ENCODE peak calls at places on chromosome 11, in nine cellular contexts. Y is neuronal stem cell, A is lung, T is tibial artery, R is ovary, C is endothelial cell of umbilical vein, Q is endodermal cell, F is HCT116, J is GM23248. H is an unnamed sample. For H3K27me3 and H3K36me3, the result is how much of the 10 kb centered on the place peaks cover.

GRCh38 chr11:97683733-97684132 is 1293.9 kb downstream of the JRKL start:
- DNase-seq in T (no peak), A (no peak), C (no peak), R (no peak), J (no peak), Q (peak), F (no peak), Y (no peak), H (peak)

GRCh38 chr11:355581-356458 is 13.5 kb upstream of the B4GALNT4 start:
- DNase-seq in J (peak), R (peak), T (peak), A (peak), F (peak), C (peak), Y (peak), Q (peak), H (peak)

GRCh38 chr11:120344302-120345004 is 8.2 kb downstream of the ARHGEF12 start:
- DNase-seq in F (peak), R (no peak), J (peak), T (no peak), Q (no peak), Y (no peak), A (no peak), C (no peak), H (no peak)

GRCh38 chr11:71446942-71447688 is 1.1 kb downstream of the DHCR7 start:
- DNase-seq in Y (no peak), Q (no peak), C (peak), A (peak), J (peak), T (peak), F (no peak), R (no peak), H (peak)

GRCh38 chr11:69442012-69442806 is 39.3 kb upstream of the LINC01488 start:
- DNase-seq in R (no peak), Q (peak), F (no peak), T (peak), J (peak), Y (no peak), A (no peak), C (no peak), H (no peak)

GRCh38 chr11:58301576-58301975 is 33.5 kb upstream of the OR10W1 start:
- DNase-seq in C (no peak), Y (no peak), F (no peak), R (no peak), A (no peak), T (no peak), Q (no peak), J (peak), H (no peak)

GRCh38 chr11:86999859-87000753 is 37.6 kb upstream of the TMEM135 start:
- DNase-seq in T (no peak), R (no peak), A (peak), Q (peak), C (peak), Y (no peak), F (no peak), J (peak), H (no peak)

GRCh38 chr11:17588166-17588565 is 41.1 kb downstream of the OTOG start:
- DNase-seq in A (no peak), R (no peak), T (no peak), C (no peak), F (no peak), Q (peak), Y (no peak), J (no peak), H (no peak)

GRCh38 chr11:117837070-117837776 is 12.7 kb upstream of the FXYD2 start:
- DNase-seq in F (no peak), Y (no peak), J (no peak), A (no peak), C (no peak), Q (peak), R (no peak), T (peak), H (no peak)

GRCh38 chr11:120239713-120240640 is at the start of gene POU2F3:
- DNase-seq in C (no peak), F (no peak), R (no peak), Q (peak), A (no peak), J (no peak), T (no peak), Y (no peak), H (no peak)

DNA sequence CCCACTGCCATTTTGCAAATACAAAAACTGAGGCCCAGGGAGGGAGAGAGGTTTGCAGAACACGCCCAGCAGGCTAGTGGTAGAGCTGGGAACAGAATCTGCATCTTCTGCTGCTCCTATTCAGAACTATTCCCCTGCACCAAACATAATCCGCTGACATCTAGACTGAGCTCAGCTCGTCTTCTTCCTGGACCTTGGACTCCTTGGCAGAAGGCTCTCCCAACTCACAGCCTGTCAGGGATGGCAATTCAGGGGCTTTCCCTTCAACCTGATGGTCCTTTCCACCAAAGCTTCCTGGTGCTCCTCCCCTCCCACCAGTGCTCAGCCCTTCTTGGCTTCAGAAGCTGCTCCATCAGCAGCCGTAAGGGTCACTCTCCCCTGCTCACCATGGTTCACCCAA is 9.5 kb upstream of the NPAS4 start:
- DNase-seq in F (no peak), R (no peak), C (no peak), Y (no peak), T (no peak), A (no peak), Q (no peak), J (no peak), H (no peak)
- H3K27me3 ChIP-seq in F (under half), R (under half), C (under half), Y (under half), T (under half), A (under half), Q (under half), J (under half), H (under half)

GRCh38 chr11:47271961-47272661 is 2.2 kb downstream of the MADD start:
- DNase-seq in C (no peak), Y (no peak), J (no peak), F (no peak), T (no peak), Q (no peak), R (no peak), A (no peak), H (no peak)
- H3K4me3 ChIP-seq in C (no peak), Y (no peak), J (no peak), F (no peak), T (no peak), Q (peak), R (no peak), A (no peak), H (no peak)

DNA sequence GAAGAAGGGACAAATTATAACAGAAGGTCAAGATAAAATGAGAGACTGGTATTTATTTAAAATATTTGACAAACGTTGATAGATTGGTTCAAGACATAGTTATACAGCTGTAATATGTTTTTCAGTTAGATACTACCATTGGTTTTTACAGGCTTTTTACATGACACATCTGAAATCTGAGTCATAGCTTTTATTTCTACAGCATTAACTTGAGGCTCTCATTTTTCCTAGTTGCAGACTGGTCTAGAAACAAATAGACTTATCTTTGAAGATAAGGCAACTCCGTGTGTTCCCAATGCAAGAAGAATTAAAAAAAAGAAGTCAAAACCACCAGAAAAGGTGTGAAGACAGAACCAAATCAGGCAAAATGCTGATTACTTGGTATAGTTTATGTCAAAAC is 31.3 kb downstream of the CEP57 start:
- DNase-seq in C (no peak), F (no peak), Q (no peak), T (no peak), Y (no peak), A (no peak), R (no peak), J (peak), H (no peak)
- H3K36me3 ChIP-seq in C (under half), F (under half), Q (half or more), T (under half), Y (half or more), A (under half), R (under half), J (under half), H (under half)

GRCh38 chr11:83540112-83540675 is 254.0 kb upstream of the CCDC90B start:
- DNase-seq in C (no peak), A (no peak), J (peak), T (no peak), Q (peak), F (no peak), R (no peak), Y (no peak), H (no peak)
- H3K27me3 ChIP-seq in C (under half), A (under half), J (under half), T (under half), Q (under half), F (half or more), R (under half), Y (under half), H (under half)

GRCh38 chr11:62851807-62852522 is 12.6 kb upstream of the WDR74 start:
- DNase-seq in C (no peak), Y (no peak), R (no peak), A (no peak), J (no peak), T (no peak), F (no peak), Q (no peak), H (no peak)

GRCh38 chr11:62852523-62853188 is 13.3 kb upstream of the WDR74 start:
- DNase-seq in Q (no peak), A (no peak), J (no peak), T (no peak), C (no peak), R (no peak), F (no peak), Y (no peak), H (no peak)

GRCh38 chr11:62854825-62855570 is 15.6 kb upstream of the WDR74 start:
- DNase-seq in Y (no peak), F (no peak), T (no peak), A (no peak), J (no peak), R (no peak), Q (no peak), C (no peak), H (no peak)

GRCh38 chr11:62854013-62854824 is 14.8 kb upstream of the WDR74 start:
- DNase-seq in R (no peak), T (no peak), Y (no peak), Q (no peak), A (no peak), J (no peak), C (no peak), F (no peak), H (no peak)

GRCh38 chr11:62853279-62853965 is 14.0 kb upstream of the WDR74 start:
- DNase-seq in T (no peak), J (no peak), Y (no peak), F (no peak), C (no peak), R (no peak), Q (no peak), A (no peak), H (no peak)
- H3K4me3 ChIP-seq in T (no peak), J (peak), Y (peak), F (peak), C (peak), R (no peak), Q (peak), A (no peak), H (peak)

GRCh38 chr11:126193038-126193478 is 18.4 kb downstream of the RPUSD4 start:
- DNase-seq in F (no peak), T (peak), J (no peak), R (no peak), A (no peak), Q (no peak), Y (no peak), C (no peak), H (no peak)

GRCh38 chr11:126191379-126192073 is 19.9 kb downstream of the RPUSD4 start:
- DNase-seq in F (no peak), R (no peak), J (no peak), Y (no peak), C (no peak), A (no peak), T (no peak), Q (no peak), H (no peak)

GRCh38 chr11:126192386-126192785 is 19.1 kb downstream of the RPUSD4 start:
- DNase-seq in J (no peak), R (no peak), A (no peak), Q (no peak), C (no peak), F (no peak), T (no peak), Y (no peak), H (no peak)

GRCh38 chr11:126195119-126195518 is 16.3 kb downstream of the RPUSD4 start:
- DNase-seq in Y (no peak), F (no peak), J (no peak), C (no peak), A (no peak), Q (no peak), T (no peak), R (no peak), H (no peak)

GRCh38 chr11:126194121-126194543 is 17.3 kb downstream of the RPUSD4 start:
- DNase-seq in A (no peak), T (peak), Y (peak), F (no peak), C (peak), Q (peak), R (peak), J (peak), H (no peak)
- H3K36me3 ChIP-seq in A (under half), T (half or more), Y (half or more), F (under half), C (under half), Q (half or more), R (under half), J (under half), H (under half)

GRCh38 chr11:123381149-123381548 is 48.9 kb upstream of the GRAMD1B start:
- DNase-seq in T (no peak), F (no peak), Q (no peak), A (no peak), J (no peak), R (no peak), Y (no peak), C (no peak), H (no peak)

GRCh38 chr11:123381817-123382554 is 48.1 kb upstream of the GRAMD1B start:
- DNase-seq in J (no peak), Q (no peak), C (no peak), F (no peak), R (no peak), Y (no peak), A (no peak), T (no peak), H (no peak)

GRCh38 chr11:123382555-123383074 is 47.5 kb upstream of the GRAMD1B start:
- DNase-seq in R (no peak), A (no peak), T (no peak), C (no peak), Y (no peak), Q (no peak), F (no peak), J (no peak), H (no peak)

GRCh38 chr11:123386746-123387510 is 43.1 kb upstream of the GRAMD1B start:
- DNase-seq in C (no peak), T (no peak), Y (no peak), J (peak), Q (no peak), A (no peak), R (no peak), F (no peak), H (no peak)

DNA sequence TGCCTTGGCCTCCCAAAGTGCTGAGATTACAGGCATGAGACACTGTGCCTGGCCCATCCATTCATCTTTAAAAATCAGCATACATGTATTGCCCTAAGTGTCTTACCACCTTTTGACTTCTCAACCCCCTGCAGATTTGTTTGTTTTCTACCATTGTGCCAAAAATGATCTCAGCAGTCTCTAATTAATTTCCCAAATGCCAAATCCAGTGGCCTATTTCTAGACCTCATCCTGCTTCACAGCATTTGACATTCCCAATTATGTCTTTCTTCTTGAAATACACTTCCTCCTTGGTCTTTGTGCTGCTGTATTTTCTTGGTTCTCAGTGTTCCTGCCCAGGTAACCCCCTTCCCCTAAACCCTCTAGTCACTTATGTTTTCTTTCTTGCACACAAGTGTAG is 46.0 kb upstream of the GRAMD1B start:
- DNase-seq in T (no peak), A (no peak), C (no peak), R (no peak), Q (no peak), F (no peak), Y (no peak), J (no peak), H (no peak)
- H3K27me3 ChIP-seq in T (under half), A (under half), C (under half), R (under half), Q (under half), F (under half), Y (under half), J (under half), H (under half)